ENCODE peak calls at places on chromosomes 6 and 20, in seven cellular contexts. D is neuronal stem cell, Y is hippocampal formation, O is ureter, W is RPMI7951, E is brain microvascular endothelial cell, H is heart right ventricle. I is an unnamed sample.

GRCh38 chr20:32789896-32790750 is 27.9 kb downstream of the DNMT3B start:
- DNase-seq in E (peak), O (peak), H (peak), D (peak), Y (peak), W (peak), I (no peak)

GRCh38 chr6:125947581-125947980 is 9.0 kb upstream of the HINT3 start:
- DNase-seq in Y (no peak), D (no peak), H (no peak), E (peak), O (no peak), W (peak), I (no peak)

GRCh38 chr6:74574794-74575193 is 631.1 kb downstream of the COL12A1 start:
- DNase-seq in O (no peak), H (no peak), Y (no peak), D (no peak), E (peak), W (peak), I (no peak)

GRCh38 chr6:155301867-155302266 is 12.4 kb downstream of the TFB1M start:
- DNase-seq in E (peak), W (no peak), D (no peak), Y (no peak), O (no peak), H (no peak), I (no peak)

GRCh38 chr20:25250508-25250907 is 2.6 kb downstream of the PYGB start:
- DNase-seq in O (peak), W (no peak), E (no peak), D (no peak), Y (no peak), H (no peak), I (no peak)

GRCh38 chr6:126312013-126312665 is 27.8 kb upstream of the CENPW start:
- DNase-seq in W (peak), Y (no peak), D (no peak), E (no peak), H (no peak), O (no peak), I (no peak)

GRCh38 chr6:154686162-154686561 is 47.1 kb upstream of the SCAF8 start:
- DNase-seq in E (no peak), D (no peak), W (no peak), Y (no peak), H (no peak), O (no peak), I (no peak)

GRCh38 chr6:167435209-167435728 is 110.4 kb downstream of the TTLL2 start:
- DNase-seq in H (no peak), O (no peak), W (no peak), E (no peak), D (no peak), Y (no peak), I (no peak)

I was measured in upper lobe of left lung.